ENCODE peak calls at places on chromosomes 5 and 9, in six cellular contexts. F is ascending aorta, E is uterus, A is colonic mucosa, P is fibroblast of lung, R is heart right ventricle. S is an unnamed sample.

GRCh38 chr9:22683393-22684075 is 236.9 kb downstream of the DMRTA1 start:
- DNase-seq in F (no peak), E (no peak), A (no peak), P (peak), R (no peak), S (no peak)

GRCh38 chr5:53476531-53477480 is 3.6 kb upstream of the FST start:
- DNase-seq in F (no peak), E (no peak), A (no peak), P (no peak), R (no peak), S (no peak)

GRCh38 chr5:138566792-138567191 is 8.4 kb downstream of the HSPA9 start:
- DNase-seq in F (no peak), E (no peak), A (no peak), P (no peak), R (no peak), S (no peak)

GRCh38 chr9:81035171-81035570 is 654.2 kb downstream of the TLE1 start:
- DNase-seq in F (no peak), E (peak), A (no peak), P (peak), R (no peak), S (no peak)

GRCh38 chr9:136379401-136379800 is 5.9 kb upstream of the CARD9 start:
- DNase-seq in F (no peak), E (no peak), A (no peak), P (no peak), R (no peak), S (no peak)

GRCh38 chr9:88672874-88673695 is 138.1 kb downstream of the NXNL2 start:
- DNase-seq in F (no peak), E (no peak), A (no peak), P (no peak), R (no peak), S (peak)

GRCh38 chr9:37953775-37954437 is 50.0 kb upstream of the SLC25A51 start:
- DNase-seq in F (peak), E (peak), A (no peak), P (peak), R (peak), S (peak)

GRCh38 chr5:81397169-81397568 is 3.2 kb upstream of the ACOT12 start:
- DNase-seq in F (no peak), E (no peak), A (no peak), P (peak), R (peak), S (peak)

GRCh38 chr9:14301582-14301981 is 12.4 kb downstream of the NFIB start:
- DNase-seq in F (no peak), E (no peak), A (no peak), P (no peak), R (no peak), S (no peak)

GRCh38 chr5:110594866-110595265 is 131.6 kb downstream of the TMEM232 start:
- DNase-seq in F (no peak), E (no peak), A (no peak), P (no peak), R (no peak), S (no peak)

GRCh38 chr9:86287013-86287412 is 4.7 kb upstream of the ISCA1 start:
- DNase-seq in F (no peak), E (no peak), A (no peak), P (peak), R (no peak), S (peak)

GRCh38 chr9:3527653-3527960 is 1.8 kb upstream of the RFX3 start:
- DNase-seq in F (no peak), E (no peak), A (no peak), P (no peak), R (no peak), S (no peak)

DNA sequence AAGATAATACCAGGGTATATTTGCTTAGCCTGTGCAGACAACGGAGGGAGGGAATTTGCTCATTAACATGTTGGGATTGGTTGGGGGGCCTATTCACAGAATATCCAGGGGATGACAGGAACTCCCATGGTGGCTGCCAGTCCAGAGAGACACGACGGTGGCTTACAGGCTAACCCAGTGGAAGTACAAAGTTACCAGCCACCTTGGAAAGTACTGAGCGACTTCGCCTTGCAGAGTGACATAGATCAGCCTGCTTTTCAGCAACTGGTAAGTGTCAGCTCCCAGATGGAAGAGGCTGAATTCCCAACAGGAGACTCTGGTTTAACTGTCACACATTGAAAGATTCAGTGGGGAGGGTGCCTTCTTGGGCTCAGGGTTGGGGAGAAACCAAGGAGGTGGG is 7.9 kb downstream of the ISL1 start:
- DNase-seq in F (no peak), E (no peak), A (no peak), P (no peak), R (no peak), S (no peak)
- H3K4me3 ChIP-seq in F (no peak), E (no peak), A (no peak), P (no peak), R (no peak), S (no peak)

GRCh38 chr5:173746050-173746449 is 129.6 kb upstream of the BOD1 start:
- DNase-seq in F (no peak), E (no peak), A (no peak), P (peak), R (no peak), S (no peak)

GRCh38 chr5:173744527-173744926 is 128.1 kb upstream of the BOD1 start:
- DNase-seq in F (no peak), E (no peak), A (no peak), P (no peak), R (no peak), S (no peak)

GRCh38 chr5:173745123-173745522 is 128.7 kb upstream of the BOD1 start:
- DNase-seq in F (no peak), E (no peak), A (no peak), P (no peak), R (no peak), S (no peak)

GRCh38 chr5:173743641-173744343 is 127.3 kb upstream of the BOD1 start:
- DNase-seq in F (no peak), E (no peak), A (no peak), P (no peak), R (no peak), S (no peak)

DNA sequence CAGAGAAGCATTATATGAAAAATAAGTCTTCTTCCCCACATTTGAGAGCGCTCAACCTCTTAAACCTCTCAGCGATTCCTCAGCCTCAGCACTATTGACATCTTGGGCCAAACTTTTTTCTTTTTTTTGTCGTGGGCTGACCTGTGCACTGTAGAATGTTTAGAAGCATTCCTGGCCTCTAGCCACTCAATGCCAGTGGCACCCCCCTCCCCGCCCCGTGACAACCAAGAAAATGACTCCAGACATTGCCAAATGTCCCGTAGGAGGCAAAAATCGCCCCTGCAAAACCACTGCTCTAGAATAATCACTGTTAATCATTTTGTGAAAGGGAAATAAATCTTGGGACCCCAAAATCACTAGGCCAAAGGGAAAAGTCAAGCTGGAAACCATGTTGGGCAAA is 129.1 kb upstream of the BOD1 start:
- DNase-seq in F (no peak), E (no peak), A (no peak), P (no peak), R (no peak), S (no peak)
- H3K27ac ChIP-seq in F (no peak), E (no peak), A (no peak), P (no peak), R (no peak), S (no peak)

GRCh38 chr9:96619491-96620154 is at the start of gene CDC14B:
- DNase-seq in F (peak), E (peak), A (peak), P (peak), R (peak), S (peak)

GRCh38 chr9:96618209-96619108 is 1.2 kb downstream of the CDC14B start:
- DNase-seq in F (no peak), E (no peak), A (peak), P (peak), R (peak), S (peak)

GRCh38 chr9:96619109-96619435 is 571 bp downstream of the CDC14B start:
- DNase-seq in F (no peak), E (no peak), A (no peak), P (no peak), R (no peak), S (no peak)

GRCh38 chr9:96616817-96617438 is 2.7 kb downstream of the CDC14B start:
- DNase-seq in F (no peak), E (no peak), A (no peak), P (no peak), R (no peak), S (no peak)

GRCh38 chr9:96617439-96618185 is 2.0 kb downstream of the CDC14B start:
- DNase-seq in F (no peak), E (no peak), A (no peak), P (no peak), R (no peak), S (no peak)
- H3K4me3 ChIP-seq in F (peak), E (no peak), A (no peak), P (peak), R (peak), S (peak)

DNA sequence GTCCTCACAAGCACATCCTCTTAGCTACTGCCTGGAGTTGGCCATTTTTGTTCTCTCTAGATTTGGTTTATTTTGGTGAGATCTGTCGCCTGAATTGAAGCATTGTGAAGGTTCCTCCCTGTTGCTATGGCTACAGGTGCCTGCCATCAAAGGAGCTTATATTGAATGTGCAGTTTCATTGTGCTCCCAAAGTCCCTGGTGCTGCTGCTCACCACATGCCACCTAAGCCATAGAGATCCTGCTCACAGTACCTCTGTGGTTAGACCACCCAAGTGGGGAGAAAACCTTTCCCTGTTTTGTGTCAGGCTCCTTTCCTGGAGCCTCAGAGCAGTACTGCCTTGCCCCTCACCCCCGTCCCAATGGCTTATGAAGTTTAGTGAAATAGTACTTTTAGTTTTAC is 383.4 kb downstream of the TMEM38B start:
- DNase-seq in F (no peak), E (no peak), A (no peak), P (no peak), R (no peak), S (no peak)
- H3K27ac ChIP-seq in F (no peak), E (no peak), A (no peak), P (no peak), R (no peak), S (no peak)

DNA sequence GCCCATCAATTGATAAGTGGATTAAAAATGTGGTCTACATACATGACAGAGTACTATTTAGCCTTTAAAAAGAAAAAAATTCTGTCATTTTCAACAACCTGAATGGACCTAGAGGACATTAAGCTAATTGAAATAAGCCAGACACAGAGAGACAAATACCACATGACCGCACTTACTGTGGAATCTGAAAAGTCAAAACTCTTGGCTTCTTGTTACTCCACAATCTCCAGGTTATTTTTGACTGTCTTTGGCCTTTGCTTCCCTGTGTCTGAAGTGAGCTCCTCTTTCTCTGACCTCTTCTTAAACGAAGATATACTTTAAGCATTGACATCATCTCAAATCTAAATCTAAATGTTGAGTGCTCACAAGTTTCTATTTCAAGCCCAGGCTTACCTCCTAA is 265.5 kb upstream of the ADRA1B start:
- DNase-seq in F (no peak), E (no peak), A (no peak), P (no peak), R (no peak), S (no peak)
- H3K4me3 ChIP-seq in F (no peak), E (no peak), A (no peak), P (no peak), R (no peak), S (no peak)